ENCODE peak calls at places on chromosome X, in four cellular contexts. H is A549, U is HepG2, W is GM12878. S is an unnamed sample.

GRCh38 chrX:12887767-12888166 is 18.7 kb upstream of the TLR8 start:
- DNase-seq in H (no peak), U (no peak), W (no peak), S (no peak)

GRCh38 chrX:48938721-48939416 is 18.5 kb downstream of the OTUD5 start:
- DNase-seq in H (no peak), U (no peak), W (peak), S (no peak)

GRCh38 chrX:66074920-66075879 is 35.3 kb upstream of the VSIG4 start:
- DNase-seq in H (no peak), U (no peak), W (peak), S (no peak)

GRCh38 chrX:145848451-145848850 is 30.8 kb downstream of the SLITRK2 start:
- DNase-seq in H (no peak), U (no peak), W (no peak), S (no peak)

GRCh38 chrX:53287493-53288138 is 6.2 kb upstream of the IQSEC2 start:
- DNase-seq in H (no peak), U (no peak), W (peak), S (peak)

GRCh38 chrX:54181196-54181953 is 1.7 kb downstream of the FAM120C start:
- DNase-seq in H (no peak), U (no peak), W (no peak), S (no peak)

GRCh38 chrX:49246541-49246940 is 11.3 kb downstream of the CCDC22 start:
- DNase-seq in H (no peak), U (no peak), W (no peak), S (no peak)

GRCh38 chrX:115400960-115401359 is 111.4 kb downstream of the LUZP4 start:
- DNase-seq in H (peak), U (no peak), W (no peak), S (no peak)

GRCh38 chrX:38804481-38805293 is 3.4 kb downstream of the MID1IP1 start:
- DNase-seq in H (peak), U (no peak), W (no peak), S (peak)

GRCh38 chrX:17405225-17405969 is 30.4 kb downstream of the NHS start:
- DNase-seq in H (peak), U (peak), W (no peak), S (no peak)

GRCh38 chrX:13212191-13212651 is 107.6 kb downstream of the ATXN3L start:
- DNase-seq in H (no peak), U (no peak), W (no peak), S (no peak)

GRCh38 chrX:124256209-124256608 is 76.3 kb upstream of the TEX13D start:
- DNase-seq in H (no peak), U (no peak), W (no peak), S (no peak)

GRCh38 chrX:134246282-134246681 is 9.3 kb downstream of the CCDC160 start:
- DNase-seq in H (no peak), U (no peak), W (no peak), S (no peak)

GRCh38 chrX:152418025-152418424 is 33.1 kb downstream of the GABRA3 start:
- DNase-seq in H (no peak), U (no peak), W (no peak), S (no peak)

GRCh38 chrX:106168107-106168506 is at the start of gene PWWP3B:
- DNase-seq in H (peak), U (no peak), W (no peak), S (no peak)

GRCh38 chrX:19865567-19866363 is 21.6 kb downstream of the SH3KBP1 start:
- DNase-seq in H (no peak), U (no peak), W (no peak), S (no peak)

GRCh38 chrX:137297167-137297566 is 263.4 kb upstream of the GPR101 start:
- DNase-seq in H (no peak), U (no peak), W (no peak), S (no peak)

GRCh38 chrX:78092296-78092695 is 11.8 kb upstream of the PGK1 start:
- DNase-seq in H (peak), U (peak), W (peak), S (no peak)

GRCh38 chrX:96729053-96729452 is 44.4 kb downstream of the DIAPH2 start:
- DNase-seq in H (no peak), U (no peak), W (no peak), S (no peak)

GRCh38 chrX:153623310-153624029 is 23.5 kb upstream of the DUSP9 start:
- DNase-seq in H (no peak), U (peak), W (no peak), S (no peak)

GRCh38 chrX:10618911-10619310 is 1.5 kb downstream of the MID1 start:
- DNase-seq in H (no peak), U (no peak), W (no peak), S (no peak)

GRCh38 chrX:2732649-2733048 is 19.2 kb upstream of the XG start:
- DNase-seq in H (no peak), U (no peak), W (no peak), S (no peak)

GRCh38 chrX:53798281-53798680 is 111.8 kb upstream of the HUWE1 start:
- DNase-seq in H (no peak), U (no peak), W (no peak), S (no peak)

GRCh38 chrX:24398766-24399165 is 38.3 kb downstream of the SUPT20HL1 start:
- DNase-seq in H (no peak), U (no peak), W (no peak), S (no peak)

GRCh38 chrX:123698979-123699378 is 33.9 kb downstream of the THOC2 start:
- DNase-seq in H (no peak), U (no peak), W (no peak), S (no peak)

DNA sequence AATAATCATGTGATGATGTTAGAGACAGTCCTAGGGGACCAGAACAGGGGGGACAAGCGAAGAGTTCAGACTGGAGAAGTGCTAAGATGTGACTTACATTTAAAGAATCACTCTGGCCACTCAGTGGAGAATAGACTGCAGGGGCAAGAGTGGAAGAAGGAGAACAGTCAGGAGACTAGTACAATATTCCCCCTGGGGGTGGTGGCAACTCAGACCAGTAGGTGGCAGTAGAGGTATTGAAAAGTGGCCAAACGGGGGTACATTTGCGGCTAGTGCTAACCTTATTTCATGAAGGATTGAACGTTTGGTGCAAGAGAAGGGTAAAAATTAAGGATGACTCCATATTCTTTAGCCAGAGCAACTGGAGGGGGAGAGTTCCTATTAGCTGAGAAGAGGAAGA is 2.7 kb upstream of the BMX start:
- DNase-seq in H (peak), U (peak), W (no peak), S (peak)
- TF ChIP-seq PBX3 in H (no peak), U (no peak), W (no peak), S (no peak)

GRCh38 chrX:46588263-46588662 is 14.7 kb downstream of the CHST7 start:
- DNase-seq in H (peak), U (no peak), W (no peak), S (no peak)
- TF ChIP-seq PBX3 in H (no peak), U (no peak), W (no peak), S (peak)

DNA sequence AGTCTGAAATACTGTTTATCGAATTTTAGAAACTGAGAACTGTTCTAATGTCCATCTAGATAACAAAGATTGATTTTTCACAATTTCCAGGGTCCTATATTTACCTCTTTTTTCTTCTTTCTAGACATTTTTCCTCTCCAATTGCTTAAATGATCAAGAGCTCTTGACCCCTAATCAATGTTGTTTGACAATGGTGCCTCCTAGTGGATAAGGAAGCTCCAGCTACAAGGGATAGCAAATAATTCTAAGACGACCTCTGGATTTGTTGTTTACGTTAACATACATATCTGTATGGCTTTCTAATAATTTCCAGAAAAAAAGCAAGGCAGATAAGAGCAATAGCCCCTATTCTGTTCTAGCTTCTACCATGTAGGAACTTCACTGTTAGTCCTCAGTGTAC is 35.8 kb downstream of the GPR82 start:
- DNase-seq in H (peak), U (peak), W (no peak), S (peak)
- TF ChIP-seq PBX3 in H (no peak), U (no peak), W (no peak), S (no peak)

GRCh38 chrX:40007746-40008705 is 89.7 kb downstream of the BCOR start:
- DNase-seq in H (no peak), U (no peak), W (no peak), S (peak)

GRCh38 chrX:40010550-40011364 is 87.0 kb downstream of the BCOR start:
- DNase-seq in H (no peak), U (peak), W (no peak), S (peak)

GRCh38 chrX:40008841-40009461 is 88.8 kb downstream of the BCOR start:
- DNase-seq in H (no peak), U (no peak), W (no peak), S (peak)

GRCh38 chrX:40009890-40010289 is 87.9 kb downstream of the BCOR start:
- DNase-seq in H (no peak), U (no peak), W (no peak), S (peak)

GRCh38 chrX:40009462-40009851 is 88.3 kb downstream of the BCOR start:
- DNase-seq in H (no peak), U (no peak), W (no peak), S (no peak)
- TF ChIP-seq PBX3 in H (no peak), U (no peak), W (no peak), S (no peak)

GRCh38 chrX:42466706-42467105 is 311.3 kb downstream of the PPP1R2C start:
- DNase-seq in H (no peak), U (no peak), W (no peak), S (no peak)
- TF ChIP-seq PBX3 in H (no peak), U (no peak), W (no peak), S (no peak)